ENCODE peak calls at places on chromosomes 12 and 14, in five cellular contexts. U is IMR-90, P is Calu3, V is HFF-Myc, Y is dorsolateral prefrontal cortex. Q is an unnamed sample.

GRCh38 chr12:94511506-94511905 is 51.8 kb upstream of the CEP83 start:
- DNase-seq in U (no peak), P (no peak), V (no peak), Y (no peak), Q (no peak)

GRCh38 chr14:32679927-32680612 is 258.6 kb upstream of the NPAS3 start:
- DNase-seq in U (no peak), P (no peak), V (no peak), Y (no peak), Q (no peak)

GRCh38 chr12:124861898-124862676 is 1.6 kb downstream of the SCARB1 start:
- DNase-seq in U (no peak), P (no peak), V (no peak), Y (no peak), Q (no peak)

GRCh38 chr14:101819251-101819990 is 57.9 kb downstream of the PPP2R5C start:
- DNase-seq in U (no peak), P (no peak), V (no peak), Y (no peak), Q (no peak)

GRCh38 chr12:65867428-65867827 is 43.1 kb downstream of the HMGA2 start:
- DNase-seq in U (peak; percentile 90), P (no peak), V (no peak), Y (no peak), Q (no peak)

GRCh38 chr12:101013993-101014392 is 196.0 kb downstream of the SLC5A8 start:
- DNase-seq in U (no peak), P (no peak), V (no peak), Y (no peak), Q (no peak)

GRCh38 chr14:56885795-56886194 is 75.5 kb upstream of the OTX2 start:
- DNase-seq in U (no peak), P (no peak), V (no peak), Y (no peak), Q (no peak)

GRCh38 chr12:104974626-104975290 is 11.4 kb upstream of the NOPCHAP1 start:
- DNase-seq in U (peak; percentile 53), P (no peak), V (no peak), Y (no peak), Q (peak; percentile 35)

GRCh38 chr14:86057018-86057667 is 527.2 kb downstream of the FLRT2 start:
- DNase-seq in U (peak; percentile 39), P (no peak), V (no peak), Y (no peak), Q (no peak)

GRCh38 chr14:104553166-104554087 is 26.1 kb upstream of the C14orf180 start:
- DNase-seq in U (no peak), P (no peak), V (no peak), Y (no peak), Q (no peak)

GRCh38 chr14:104550340-104550848 is 29.2 kb upstream of the C14orf180 start:
- DNase-seq in U (no peak), P (no peak), V (no peak), Y (peak; percentile 28), Q (no peak)

GRCh38 chr14:104552738-104553125 is 26.8 kb upstream of the C14orf180 start:
- DNase-seq in U (no peak), P (no peak), V (no peak), Y (no peak), Q (peak; percentile 10)

GRCh38 chr14:104550849-104551728 is 28.5 kb upstream of the C14orf180 start:
- DNase-seq in U (no peak), P (no peak), V (no peak), Y (peak; percentile 40), Q (no peak)

GRCh38 chr14:104551851-104552737 is 27.5 kb upstream of the C14orf180 start:
- DNase-seq in U (no peak), P (no peak), V (no peak), Y (peak; percentile 36), Q (peak; percentile 9)
- TF ChIP-seq CTCF in U (no peak), P (no peak), V (no peak), Y (no peak), Q (no peak)

GRCh38 chr14:35879654-35880249 is 53.6 kb downstream of the BRMS1L start:
- DNase-seq in U (peak; percentile 20), P (no peak), V (no peak), Y (no peak), Q (no peak)
- TF ChIP-seq CTCF in U (peak; percentile 51), P (peak; percentile 45), V (peak; percentile 17), Y (peak; percentile 71), Q (no peak)

DNA sequence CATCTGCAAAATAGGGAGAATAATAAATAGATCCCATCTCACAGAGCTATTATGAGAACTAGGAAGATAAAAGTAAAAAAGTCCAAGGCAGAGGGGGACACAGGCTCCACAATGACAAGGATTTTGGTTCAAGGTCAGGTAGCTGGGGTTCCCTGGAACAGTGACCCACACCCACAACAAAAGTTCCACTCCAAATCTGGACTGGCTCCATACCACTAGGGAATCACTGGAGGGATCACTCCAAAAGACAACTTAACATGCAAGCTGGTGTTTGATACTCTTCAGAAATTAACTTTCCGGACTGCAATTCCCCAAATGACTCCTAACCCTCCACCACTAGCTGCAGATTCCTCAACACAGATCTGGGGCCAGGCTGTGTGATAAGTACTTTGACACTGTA is 54.9 kb downstream of the ITPK1 start:
- DNase-seq in U (no peak), P (no peak), V (no peak), Y (no peak), Q (no peak)
- TF ChIP-seq CTCF in U (no peak), P (no peak), V (no peak), Y (no peak), Q (no peak)

DNA sequence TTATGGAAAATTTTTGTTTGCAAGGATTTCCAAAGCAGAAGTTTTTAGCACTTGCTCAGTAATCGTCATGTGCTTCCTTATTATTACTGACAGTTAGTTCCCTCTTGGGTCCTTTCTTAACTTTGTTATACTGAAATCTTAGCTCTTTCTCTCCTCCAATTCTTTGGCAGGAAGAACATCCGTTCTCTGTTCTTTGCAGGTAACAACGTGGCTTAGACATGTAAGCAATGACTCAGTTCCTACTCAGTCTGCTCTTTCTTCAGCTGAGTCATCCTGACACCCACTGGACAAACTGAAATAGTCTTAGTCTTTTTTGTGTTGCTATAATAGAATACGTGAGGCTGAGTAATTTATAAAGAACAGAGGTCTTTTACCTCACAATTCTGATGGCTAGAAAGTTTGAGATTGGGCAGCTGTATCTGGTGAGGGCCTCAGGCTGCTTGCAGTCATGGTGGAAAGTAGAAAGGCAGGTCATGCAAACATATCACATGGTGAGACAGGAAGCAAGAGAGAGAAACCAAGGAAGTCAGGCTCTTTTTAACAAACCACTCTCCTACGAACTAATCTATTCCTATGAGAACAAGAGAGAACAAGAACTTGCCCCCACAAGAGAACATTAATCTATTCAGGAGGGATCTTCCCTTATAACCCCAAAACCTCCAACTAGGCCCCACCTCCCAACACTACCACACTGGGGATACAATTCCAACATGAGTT is 49.2 kb downstream of the TESPA1 start:
- DNase-seq in U (peak; percentile 91), P (peak; percentile 42), V (peak; percentile 72), Y (no peak), Q (no peak)
- TF ChIP-seq CTCF in U (no peak), P (no peak), V (no peak), Y (no peak), Q (no peak)

DNA sequence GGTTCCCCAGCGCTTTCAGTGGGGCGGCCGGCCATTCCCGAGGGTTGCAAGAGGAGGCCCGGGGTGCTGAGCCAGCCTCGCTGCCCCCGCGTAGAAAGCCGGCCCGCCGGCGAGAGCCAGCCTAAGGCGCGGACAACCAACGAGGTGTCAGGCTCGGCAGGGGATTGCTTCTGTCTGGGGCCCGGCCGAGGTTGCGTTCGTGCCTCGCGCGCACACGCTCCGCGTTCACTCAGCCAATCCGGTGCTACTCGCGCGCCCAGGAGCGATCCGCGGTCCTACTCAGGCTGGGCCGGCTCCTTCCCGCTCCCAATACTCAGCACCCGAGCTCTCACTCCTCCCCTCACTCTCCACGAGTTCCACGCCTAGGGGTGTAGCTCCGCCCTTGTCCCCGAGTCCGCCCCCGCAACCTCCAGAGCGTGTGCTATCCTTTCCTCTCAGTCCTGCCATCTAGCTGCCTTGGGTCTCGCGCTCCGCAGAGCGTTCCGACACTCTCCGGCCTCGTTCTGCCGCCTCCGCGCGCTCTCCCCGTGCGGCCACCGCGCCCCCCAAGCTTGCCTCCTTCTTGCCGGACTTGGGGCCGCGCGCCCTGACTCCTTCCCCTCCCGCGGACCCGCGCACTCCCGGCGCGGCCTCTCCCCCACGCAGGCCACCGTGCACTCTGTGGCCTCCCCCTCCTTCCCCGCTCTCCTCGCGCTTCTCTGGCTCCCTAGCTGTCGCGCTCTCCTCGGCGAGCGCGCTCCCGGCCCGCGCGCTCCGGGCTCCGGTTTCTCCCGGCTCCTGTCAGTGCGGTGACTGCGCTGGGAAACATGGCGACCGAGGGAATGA is at the start of gene GPHN:
- DNase-seq in U (peak; percentile 97), P (peak; percentile 95), V (peak; percentile 97), Y (peak; percentile 97), Q (peak; percentile 75)
- TF ChIP-seq CTCF in U (peak; percentile 25), P (no peak), V (peak; percentile 26), Y (peak; percentile 66), Q (no peak)

GRCh38 chr14:99612065-99612736 is 8.2 kb upstream of the CCDC85C start:
- DNase-seq in U (no peak), P (no peak), V (no peak), Y (no peak), Q (no peak)

GRCh38 chr14:99606359-99606758 is 2.4 kb upstream of the CCDC85C start:
- DNase-seq in U (no peak), P (no peak), V (no peak), Y (no peak), Q (no peak)

GRCh38 chr14:99608591-99608990 is 4.6 kb upstream of the CCDC85C start:
- DNase-seq in U (no peak), P (no peak), V (no peak), Y (no peak), Q (no peak)

GRCh38 chr14:99611639-99612038 is 7.6 kb upstream of the CCDC85C start:
- DNase-seq in U (no peak), P (no peak), V (no peak), Y (no peak), Q (no peak)

DNA sequence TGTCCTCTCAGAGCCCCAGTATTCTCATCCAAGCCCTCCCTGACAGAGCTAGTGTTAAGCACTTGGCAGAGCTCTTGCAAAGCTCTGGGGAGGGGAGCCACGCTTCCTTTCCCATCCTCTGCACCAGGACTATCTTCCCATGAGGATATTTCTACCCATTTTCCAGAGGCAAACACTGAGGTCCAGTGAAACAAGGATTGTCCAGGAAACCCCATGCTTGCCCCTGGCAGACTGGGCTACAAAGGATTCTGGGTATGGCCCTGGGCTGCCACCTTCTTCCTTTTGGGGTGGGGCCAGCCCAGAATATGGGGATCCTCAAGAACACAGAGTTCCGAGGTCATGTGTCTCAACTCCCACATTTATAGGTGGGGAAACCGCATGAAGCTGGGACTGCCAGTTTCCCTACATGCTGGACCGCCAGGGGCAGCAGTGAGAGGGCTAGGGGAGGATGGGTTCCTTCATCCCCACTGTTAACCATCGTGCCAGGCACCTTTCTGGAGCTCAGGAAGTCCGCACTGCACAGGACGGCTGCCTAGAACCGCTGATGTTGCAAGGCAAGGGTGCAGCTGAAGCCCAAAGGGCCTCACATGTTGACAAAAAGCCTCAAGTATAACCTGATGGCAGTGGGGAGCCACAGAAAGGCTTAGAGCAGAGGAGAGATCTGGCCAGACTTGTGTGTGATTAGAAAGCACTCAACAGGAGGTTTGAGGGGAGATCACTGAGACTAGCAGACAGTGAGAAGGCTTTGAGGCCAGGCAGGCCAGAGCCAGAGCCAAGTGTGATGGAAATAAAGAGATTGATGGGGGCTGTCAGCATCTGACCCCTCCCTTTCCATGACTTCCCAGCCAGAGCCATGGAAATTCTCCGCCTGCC is 5.5 kb upstream of the CCDC85C start:
- DNase-seq in U (peak; percentile 33), P (no peak), V (no peak), Y (no peak), Q (no peak)
- TF ChIP-seq CTCF in U (peak; percentile 64), P (no peak), V (peak; percentile 89), Y (no peak), Q (no peak)

Q was measured in activated B cell treated with CpG ODN at 0.5 μM for 24 hours.